ENCODE peak calls at places on chromosome 21, in seven cellular contexts. O is mesendoderm, M is IMR-90, P is neuronal stem cell, T is H9, L is trophoblast cell, K is H1. R is an unnamed sample.

GRCh38 chr21:38699048-38699447 is 106.7 kb upstream of the ETS2 start:
- DNase-seq in O (peak), M (no peak), P (no peak), T (peak), L (no peak), K (no peak), R (no peak)

GRCh38 chr21:33266784-33267135 is 593 bp downstream of the IL10RB start:
- DNase-seq in O (no peak), M (no peak), P (no peak), T (no peak), L (no peak), K (no peak), R (no peak)

GRCh38 chr21:18369115-18369514 is 34.5 kb downstream of the TMPRSS15 start:
- DNase-seq in O (peak), M (no peak), P (peak), T (no peak), L (no peak), K (no peak), R (peak)

GRCh38 chr21:27561116-27561515 is 594.2 kb upstream of the ADAMTS5 start:
- DNase-seq in O (no peak), M (no peak), P (no peak), T (no peak), L (peak), K (no peak), R (peak)

GRCh38 chr21:34152500-34152899 is 79.1 kb downstream of the MRPS6 start:
- DNase-seq in O (no peak), M (no peak), P (no peak), T (no peak), L (no peak), K (no peak), R (no peak)

GRCh38 chr21:33947451-33948095 is 32.0 kb upstream of the ATP5PO start:
- DNase-seq in O (peak), M (peak), P (peak), T (peak), L (peak), K (peak), R (peak)

GRCh38 chr21:21436012-21436545 is 437.9 kb downstream of the NCAM2 start:
- DNase-seq in O (no peak), M (peak), P (no peak), T (no peak), L (no peak), K (no peak), R (peak)

GRCh38 chr21:30227633-30228404 is 11.9 kb upstream of the CLDN8 start:
- DNase-seq in O (no peak), M (peak), P (no peak), T (no peak), L (peak), K (no peak), R (peak)

GRCh38 chr21:34221331-34222030 is 142.3 kb upstream of the KCNE2 start:
- DNase-seq in O (no peak), M (no peak), P (no peak), T (no peak), L (peak), K (no peak), R (peak)

GRCh38 chr21:27067226-27067625 is 100.3 kb upstream of the ADAMTS5 start:
- DNase-seq in O (no peak), M (no peak), P (no peak), T (no peak), L (no peak), K (no peak), R (no peak)

GRCh38 chr21:32524010-32524719 is 61.2 kb downstream of the TCP10L start:
- DNase-seq in O (peak), M (peak), P (no peak), T (no peak), L (no peak), K (no peak), R (peak)

GRCh38 chr21:38341546-38342012 is 84.8 kb downstream of the KCNJ15 start:
- DNase-seq in O (no peak), M (no peak), P (no peak), T (no peak), L (no peak), K (no peak), R (no peak)

GRCh38 chr21:28794341-28794970 is 198.2 kb downstream of the LTN1 start:
- DNase-seq in O (no peak), M (no peak), P (no peak), T (no peak), L (peak), K (no peak), R (no peak)

GRCh38 chr21:35827004-35827403 is 233.3 kb downstream of the SETD4 start:
- DNase-seq in O (no peak), M (no peak), P (no peak), T (no peak), L (no peak), K (no peak), R (no peak)
- H3K18ac ChIP-seq in O (no peak), M (no peak), P (no peak), T (no peak), L (no peak), K (no peak), R (no peak)

DNA sequence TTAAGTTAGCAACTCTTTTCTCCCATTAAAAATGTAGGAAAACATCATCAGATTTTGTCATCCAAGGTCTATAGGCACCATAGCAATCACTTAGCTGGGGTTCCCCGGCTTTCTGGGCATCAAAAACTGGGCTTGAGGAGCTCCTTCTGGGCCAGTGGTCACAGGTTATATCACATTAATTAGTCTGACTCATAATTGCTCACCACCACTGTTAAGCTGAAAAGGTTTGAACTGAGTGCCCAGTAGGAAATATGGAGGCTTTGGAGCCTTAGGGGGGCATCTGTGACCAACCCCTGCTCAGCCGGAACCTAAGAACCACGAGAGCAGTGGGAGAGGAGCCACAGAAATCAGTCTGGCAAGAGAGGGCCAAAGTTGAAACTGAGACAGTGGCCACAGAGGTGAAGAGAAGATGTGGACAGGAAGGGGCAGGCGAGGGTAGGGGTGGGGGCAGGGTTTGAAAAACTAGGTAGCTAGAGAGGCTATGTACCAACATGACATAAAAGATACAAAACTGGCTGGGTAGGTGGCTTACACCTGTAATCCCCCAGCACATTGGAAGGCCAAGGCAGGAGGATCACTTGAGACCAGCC is 28.2 kb upstream of the TIAM1 start:
- DNase-seq in O (no peak), M (no peak), P (no peak), T (no peak), L (no peak), K (no peak), R (no peak)
- H3K18ac ChIP-seq in O (no peak), M (no peak), P (no peak), T (no peak), L (no peak), K (no peak), R (no peak)

DNA sequence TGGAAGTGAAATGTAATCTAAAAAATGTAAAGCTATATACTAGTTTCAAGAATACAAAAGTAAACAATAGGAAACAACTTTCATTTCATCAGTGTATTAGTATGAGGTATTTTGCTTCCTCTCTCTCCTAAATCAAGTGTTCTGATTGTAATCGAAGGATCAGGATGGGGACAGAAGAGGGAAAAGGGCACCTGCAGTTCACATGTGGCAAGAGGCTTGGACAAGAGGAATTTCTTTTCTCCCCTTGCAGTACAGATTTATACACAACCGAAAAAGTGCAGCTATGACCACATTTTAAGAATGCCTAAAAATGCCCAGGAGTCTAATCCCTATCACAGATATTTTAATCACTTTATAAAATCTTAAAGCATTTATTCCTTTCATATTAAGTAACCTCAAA is 63.7 kb downstream of the NRIP1 start:
- DNase-seq in O (no peak), M (no peak), P (no peak), T (no peak), L (no peak), K (no peak), R (no peak)
- H3K18ac ChIP-seq in O (no peak), M (peak), P (no peak), T (no peak), L (no peak), K (no peak), R (no peak)

GRCh38 chr21:25496825-25497482 is 110.3 kb downstream of the MRPL39 start:
- DNase-seq in O (no peak), M (peak), P (no peak), T (no peak), L (no peak), K (no peak), R (no peak)
- H3K18ac ChIP-seq in O (no peak), M (no peak), P (no peak), T (no peak), L (no peak), K (no peak), R (no peak)

GRCh38 chr21:15558884-15559283 is 170.9 kb upstream of the USP25 start:
- DNase-seq in O (no peak), M (no peak), P (no peak), T (no peak), L (no peak), K (no peak), R (no peak)
- H3K18ac ChIP-seq in O (no peak), M (no peak), P (no peak), T (no peak), L (no peak), K (no peak), R (no peak)

DNA sequence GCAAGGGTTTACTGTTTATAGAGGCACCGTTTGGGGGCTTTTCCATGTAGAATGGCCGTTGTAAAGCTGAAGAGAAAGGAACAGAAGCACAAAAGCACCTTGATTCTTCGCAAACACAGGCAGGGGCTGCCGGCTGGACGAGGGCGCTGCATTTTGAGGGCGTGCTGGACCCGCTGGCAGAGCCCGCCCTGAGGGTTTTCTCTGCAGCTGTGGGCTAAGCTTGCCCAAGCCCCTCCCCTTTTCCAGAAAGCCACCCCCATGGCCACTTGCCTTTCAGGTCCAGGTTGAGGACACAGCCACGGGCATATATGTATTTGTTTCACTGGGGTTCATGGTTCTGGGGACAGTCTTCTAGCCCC is 12.9 kb downstream of the TFF3 start:
- DNase-seq in O (no peak), M (no peak), P (no peak), T (no peak), L (no peak), K (no peak), R (no peak)
- H3K18ac ChIP-seq in O (no peak), M (no peak), P (peak), T (no peak), L (no peak), K (no peak), R (no peak)

DNA sequence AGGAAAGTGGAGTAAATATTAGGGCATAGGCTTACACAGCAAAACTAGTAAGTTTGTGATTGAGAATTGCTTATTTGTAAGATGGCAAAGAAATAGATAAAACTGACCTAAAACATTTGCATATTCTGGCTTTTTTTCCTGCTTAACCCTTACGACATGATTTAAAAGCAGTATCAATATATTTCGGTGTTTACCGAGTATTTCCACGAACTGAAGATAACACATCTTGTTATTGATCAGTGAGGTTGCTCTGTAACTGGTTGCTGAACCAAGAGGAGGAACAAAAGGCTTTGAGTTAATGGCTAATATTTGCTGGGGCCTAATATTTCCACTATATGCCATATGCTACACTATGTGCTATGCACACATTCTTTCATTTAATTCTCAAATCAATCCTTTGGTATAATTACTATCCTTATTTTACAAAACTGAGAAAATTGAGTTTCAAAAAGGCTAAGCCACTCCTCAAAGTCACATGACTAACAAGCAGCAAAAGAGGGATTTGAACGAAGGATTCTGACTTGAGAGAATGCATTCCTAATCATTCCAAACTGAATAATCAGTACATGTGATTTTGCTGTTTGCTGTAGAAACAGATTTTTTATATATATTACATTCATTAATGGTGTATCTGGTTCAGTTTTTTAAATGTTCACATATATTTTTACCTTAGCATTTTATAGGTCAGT is 346.0 kb downstream of the USP25 start:
- DNase-seq in O (no peak), M (no peak), P (no peak), T (no peak), L (no peak), K (no peak), R (no peak)
- H3K18ac ChIP-seq in O (no peak), M (no peak), P (no peak), T (no peak), L (no peak), K (no peak), R (no peak)

DNA sequence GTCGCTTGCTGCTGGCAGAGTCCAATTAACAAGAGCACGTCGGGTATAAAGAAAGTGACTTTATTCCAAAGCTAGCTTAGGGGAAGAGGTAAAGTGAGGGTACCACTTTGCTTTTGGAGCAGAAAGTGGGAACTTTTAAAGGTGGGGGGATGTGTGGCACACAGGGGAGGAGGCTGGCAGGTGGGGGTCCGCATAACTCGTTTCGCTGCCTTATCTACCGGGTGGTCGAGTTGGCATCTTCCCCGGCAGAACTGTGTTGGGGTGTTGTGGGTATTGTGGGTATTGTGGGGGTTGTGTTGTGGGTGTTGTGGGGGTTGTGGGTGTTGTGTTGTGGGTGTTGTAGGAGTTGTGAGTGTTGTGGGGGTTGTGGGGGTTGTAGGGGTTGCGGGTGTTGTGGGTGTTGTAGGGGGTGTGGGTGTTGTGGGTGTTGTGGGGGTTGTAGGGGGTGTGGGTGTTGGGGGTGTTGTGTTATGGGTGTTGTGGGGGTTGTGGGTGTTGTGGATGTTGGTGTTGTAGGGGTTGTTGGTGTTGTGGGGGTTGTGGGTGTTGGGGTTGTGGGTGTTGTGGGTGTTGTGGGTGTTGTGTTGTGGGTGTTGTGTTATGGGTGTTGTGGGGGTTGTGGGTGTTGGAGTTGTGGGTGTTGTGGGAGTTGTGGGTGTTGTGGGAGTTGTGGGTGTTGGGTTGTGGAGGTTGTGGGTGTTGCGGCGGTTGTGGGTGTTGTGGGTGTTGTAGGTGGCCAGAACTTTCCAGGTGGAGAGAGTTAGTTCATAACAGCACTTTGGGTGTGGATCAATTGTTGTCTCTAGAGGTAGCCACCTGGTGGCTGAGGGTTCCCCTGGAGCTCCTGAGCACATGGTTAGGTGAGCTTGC is 52.7 kb downstream of the AGPAT3 start:
- DNase-seq in O (no peak), M (no peak), P (no peak), T (no peak), L (no peak), K (no peak), R (no peak)
- H3K18ac ChIP-seq in O (no peak), M (no peak), P (no peak), T (no peak), L (no peak), K (no peak), R (no peak)

GRCh38 chr21:46243865-46244490 is 15.4 kb upstream of the LSS start:
- DNase-seq in O (no peak), M (no peak), P (no peak), T (no peak), L (no peak), K (no peak), R (no peak)
- H3K18ac ChIP-seq in O (no peak), M (no peak), P (no peak), T (no peak), L (no peak), K (no peak), R (no peak)

GRCh38 chr21:36664678-36665022 is 34.3 kb upstream of the SIM2 start:
- DNase-seq in O (no peak), M (no peak), P (no peak), T (no peak), L (no peak), K (no peak), R (no peak)
- H3K18ac ChIP-seq in O (no peak), M (no peak), P (peak), T (no peak), L (no peak), K (no peak), R (no peak)